ENCODE peak calls at places on chromosome 10, in nine cellular contexts. D is cardiac fibroblast; M is hepatocyte; P is sigmoid colon; Q is CD8-positive, alpha-beta T cell; Z is coronary artery; L is upper lobe of right lung; J is GM23338; F is ascending aorta. Y is an unnamed sample.

GRCh38 chr10:73889014-73889413 is 14.7 kb upstream of the CAMK2G start:
- DNase-seq in L (peak), J (no peak), M (peak), D (no peak), F (peak), Q (no peak), Z (no peak), P (peak), Y (no peak)

GRCh38 chr10:98486421-98486820 is 39.7 kb upstream of the HPS1 start:
- DNase-seq in Z (no peak), D (peak), F (no peak), L (no peak), J (no peak), P (no peak), M (no peak), Q (no peak), Y (no peak)

GRCh38 chr10:132574783-132575319 is 37.3 kb downstream of the INPP5A start:
- DNase-seq in D (peak), P (peak), M (no peak), F (peak), J (peak), Q (no peak), L (no peak), Z (no peak), Y (no peak)

GRCh38 chr10:112466802-112467201 is 19.8 kb downstream of the VTI1A start:
- DNase-seq in J (no peak), Z (no peak), M (no peak), F (no peak), Q (no peak), P (no peak), L (no peak), D (no peak), Y (no peak)

GRCh38 chr10:31977440-31978157 is 49.0 kb upstream of the ARHGAP12 start:
- DNase-seq in L (no peak), Z (no peak), D (peak), Q (no peak), F (no peak), M (no peak), J (no peak), P (no peak), Y (peak)

GRCh38 chr10:79084012-79084971 is 15.5 kb downstream of the ZMIZ1 start:
- DNase-seq in J (peak), Q (no peak), P (peak), L (peak), F (peak), Z (peak), M (peak), D (peak), Y (peak)

GRCh38 chr10:43125881-43126731 is 12.1 kb upstream of the CSGALNACT2 start:
- DNase-seq in Q (no peak), Z (peak), L (peak), F (peak), D (no peak), M (no peak), J (no peak), P (no peak), Y (no peak)

GRCh38 chr10:84478155-84478554 is 149.8 kb downstream of the CCSER2 start:
- DNase-seq in P (no peak), D (peak), Q (no peak), Z (no peak), J (no peak), M (no peak), F (no peak), L (no peak), Y (no peak)

GRCh38 chr10:90652519-90652918 is 205.3 kb downstream of the HTR7 start:
- DNase-seq in F (no peak), P (no peak), M (peak), L (no peak), D (peak), J (peak), Z (no peak), Q (no peak), Y (peak)

GRCh38 chr10:89142562-89142961 is 64.6 kb downstream of the CH25H start:
- DNase-seq in Z (no peak), D (no peak), J (no peak), M (no peak), P (no peak), F (no peak), L (no peak), Q (no peak), Y (no peak)
- TF ChIP-seq CTCF in Z (no peak), D (no peak), J (no peak), M (no peak), P (no peak), F (no peak), L (no peak), Q (no peak), Y (no peak)

DNA sequence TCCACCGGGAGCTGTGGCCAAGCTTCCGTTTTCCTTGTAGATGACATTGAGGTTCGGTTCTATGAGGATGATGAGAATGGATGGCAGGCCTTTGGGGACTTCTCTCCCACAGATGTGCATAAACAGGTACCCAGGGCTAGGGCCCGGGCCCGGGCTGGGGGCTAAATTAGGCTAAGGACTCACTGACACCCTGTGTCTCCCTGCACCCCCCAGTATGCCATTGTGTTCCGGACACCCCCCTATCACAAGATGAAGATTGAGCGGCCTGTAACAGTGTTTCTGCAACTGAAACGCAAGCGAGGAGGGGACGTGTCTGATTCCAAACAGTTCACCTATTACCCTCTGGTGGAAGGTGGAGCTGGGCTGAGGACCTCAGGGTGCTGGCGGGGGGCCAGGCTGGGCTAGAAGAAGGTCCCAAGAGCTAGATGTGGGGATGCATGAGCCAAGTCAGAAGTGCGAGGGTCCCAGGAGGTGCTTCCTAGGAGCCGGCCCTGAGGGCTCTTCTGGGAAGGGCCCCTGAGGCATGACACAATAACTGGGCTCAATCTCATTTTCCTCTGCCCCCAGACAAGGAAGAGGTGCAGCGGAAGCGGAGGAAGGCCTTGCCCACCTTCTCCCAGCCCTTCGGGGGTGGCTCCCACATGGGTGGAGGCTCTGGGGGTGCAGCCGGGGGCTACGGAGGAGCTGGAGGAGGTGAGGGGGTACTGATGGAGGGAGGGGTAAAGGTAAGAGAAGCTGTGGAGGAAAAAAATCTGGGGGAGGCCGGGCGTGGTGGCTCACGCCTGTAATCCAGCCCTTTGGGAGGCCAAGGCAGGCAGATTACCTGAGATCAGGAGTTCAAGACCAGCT is 2.9 kb downstream of the NFKB2 start:
- DNase-seq in Z (no peak), M (no peak), Q (no peak), D (no peak), J (no peak), L (peak), F (no peak), P (no peak), Y (no peak)
- H3K4me3 ChIP-seq in Z (peak), M (no peak), Q (no peak), D (no peak), J (peak), L (peak), F (peak), P (peak), Y (no peak)

DNA sequence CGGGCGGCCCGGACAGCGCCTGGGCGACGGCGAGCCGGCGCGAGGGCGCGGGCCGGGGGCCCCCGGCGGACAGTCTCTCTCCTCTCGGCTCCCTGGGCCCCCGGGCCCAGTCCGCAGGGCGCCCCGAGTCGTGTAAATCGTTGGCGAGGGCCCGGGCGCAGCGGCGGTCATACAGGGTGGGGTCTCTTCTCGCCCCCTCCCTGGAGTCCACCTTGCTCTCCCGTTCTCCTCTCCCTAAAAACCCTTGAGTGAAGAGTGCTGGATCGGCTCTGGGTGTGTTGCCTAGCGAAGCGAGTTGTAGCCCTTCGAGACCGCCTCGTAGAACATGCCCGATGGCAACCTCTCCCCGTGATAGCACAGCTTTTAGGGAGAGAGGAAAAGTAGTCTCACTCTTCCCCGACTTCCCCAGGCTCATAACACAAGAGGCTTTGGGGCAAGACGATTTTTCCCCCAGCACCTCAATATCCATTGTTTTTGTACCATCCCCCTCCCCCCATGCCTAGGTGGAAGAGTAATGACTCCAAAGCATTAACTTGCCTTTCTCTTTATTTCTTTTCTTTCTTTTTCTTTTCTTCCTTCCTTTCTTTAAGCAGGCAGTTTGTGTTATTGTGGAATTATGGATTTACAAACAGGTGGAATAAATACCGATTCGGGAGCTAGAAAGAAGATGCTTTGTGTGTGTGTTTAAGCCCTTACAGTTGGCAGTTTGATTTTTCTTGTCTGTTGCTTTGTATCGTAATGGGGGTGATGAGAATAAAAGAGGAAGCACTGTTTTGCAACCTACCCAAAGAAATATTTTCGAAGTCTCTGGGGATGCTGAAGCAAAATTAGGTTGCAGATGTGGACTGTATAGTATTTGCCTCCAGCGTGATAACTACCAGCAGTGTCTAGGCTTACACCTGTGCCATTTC is 822 bp downstream of the SHOC2 start:
- DNase-seq in Q (peak), Z (peak), J (peak), P (peak), D (peak), L (peak), F (no peak), M (peak), Y (no peak)
- TF ChIP-seq CTCF in Q (no peak), Z (no peak), J (no peak), P (no peak), D (no peak), L (no peak), F (no peak), M (no peak), Y (no peak)

GRCh38 chr10:72322030-72322279 is 32.8 kb downstream of the DNAJB12 start:
- DNase-seq in L (no peak), F (no peak), Z (no peak), J (no peak), D (no peak), Q (no peak), M (peak), P (no peak), Y (no peak)

GRCh38 chr10:72321248-72322029 is 33.3 kb downstream of the DNAJB12 start:
- DNase-seq in L (no peak), M (peak), Q (no peak), D (no peak), F (no peak), J (peak), P (no peak), Z (no peak), Y (no peak)

GRCh38 chr10:72319416-72320254 is 35.1 kb downstream of the DNAJB12 start:
- DNase-seq in D (peak), J (peak), F (peak), L (peak), M (peak), Q (peak), P (peak), Z (peak), Y (no peak)

GRCh38 chr10:72322280-72323058 is 32.2 kb downstream of the DNAJB12 start:
- DNase-seq in L (no peak), P (no peak), J (peak), Q (peak), Z (no peak), M (peak), D (no peak), F (no peak), Y (no peak)

DNA sequence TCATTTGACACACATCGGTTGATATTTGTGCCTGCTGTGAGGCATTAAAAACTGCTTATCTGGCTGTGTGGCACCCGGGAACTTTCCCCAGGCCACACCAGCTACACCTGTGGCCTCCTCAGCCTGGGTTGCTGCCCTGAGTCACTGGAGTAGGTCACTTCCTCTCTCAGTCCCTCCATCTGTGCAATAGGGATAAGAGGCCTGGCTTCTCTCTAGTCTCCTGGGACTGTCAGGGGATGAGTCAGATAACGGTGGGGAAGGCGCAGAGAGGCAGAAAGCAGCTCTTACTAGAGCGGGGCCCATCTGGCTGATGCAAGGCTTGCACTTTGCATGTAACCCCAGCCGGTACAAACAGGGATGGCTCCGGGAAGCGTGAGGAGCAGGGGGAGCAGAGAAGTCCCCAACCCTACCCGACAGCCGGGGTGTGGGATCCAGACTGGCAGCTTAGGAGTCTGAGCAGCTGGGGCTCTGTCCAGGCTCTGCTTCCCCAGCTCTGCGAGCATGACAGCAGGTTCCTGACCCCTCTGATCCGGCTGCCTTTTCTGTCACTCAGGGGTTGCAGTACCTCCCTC is 34.0 kb downstream of the DNAJB12 start:
- DNase-seq in D (peak), J (peak), Z (peak), P (peak), L (no peak), M (peak), F (peak), Q (peak), Y (no peak)
- H3K4me3 ChIP-seq in D (no peak), J (peak), Z (peak), P (no peak), L (no peak), M (no peak), F (no peak), Q (no peak), Y (peak)

DNA sequence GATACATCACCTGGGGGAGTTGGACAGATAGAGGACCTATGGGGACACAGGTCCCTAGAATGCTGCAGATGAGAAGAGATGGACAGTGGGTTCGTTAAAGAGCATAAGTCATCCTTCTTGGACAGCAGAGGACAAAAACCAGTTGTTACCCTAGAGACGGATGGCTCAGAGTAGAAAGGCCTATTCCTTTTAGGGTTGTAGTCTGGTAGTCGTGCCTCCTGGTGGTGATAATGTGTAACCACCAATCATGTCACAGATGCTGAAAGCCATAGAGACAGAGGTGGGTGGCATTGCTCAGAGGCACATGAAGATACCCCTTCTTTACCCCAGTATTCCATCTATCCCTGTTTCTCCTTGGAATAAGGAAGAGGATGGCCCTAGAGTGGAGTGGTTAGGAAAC is 554.6 kb downstream of the SORCS1 start:
- DNase-seq in M (no peak), Q (no peak), Z (no peak), J (peak), F (no peak), D (no peak), L (no peak), P (no peak), Y (no peak)
- TF ChIP-seq CTCF in M (no peak), Q (no peak), Z (no peak), J (peak), F (no peak), D (peak), L (no peak), P (no peak), Y (peak)

DNA sequence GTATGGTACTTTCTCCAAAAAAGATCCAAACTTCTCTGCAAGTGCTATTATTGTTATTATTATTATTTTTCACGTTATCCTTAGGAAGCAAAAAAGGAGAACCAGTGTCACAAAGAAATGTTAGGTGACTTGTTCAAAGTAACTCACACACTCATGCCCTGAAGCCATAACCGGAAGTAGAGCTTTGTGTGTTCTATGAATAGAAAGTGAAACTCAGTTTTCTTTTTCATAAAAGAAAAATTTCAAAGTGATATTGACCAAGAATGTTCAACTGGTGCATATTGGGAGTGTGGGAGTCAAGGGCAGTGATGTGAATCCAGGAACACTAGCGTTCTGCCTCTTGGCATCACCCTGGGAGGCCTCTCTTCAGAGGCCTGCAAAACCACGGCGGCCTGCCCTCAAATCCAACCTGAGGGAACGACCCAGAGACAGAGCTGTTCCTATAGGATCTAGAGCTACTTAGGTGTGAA is 106.1 kb downstream of the PRKCQ start:
- DNase-seq in Z (no peak), L (no peak), F (no peak), Q (peak), M (no peak), D (peak), J (no peak), P (no peak), Y (no peak)
- H3K4me3 ChIP-seq in Z (no peak), L (no peak), F (no peak), Q (peak), M (no peak), D (no peak), J (no peak), P (no peak), Y (no peak)

Y was measured in epithelial cell of proximal tubule.